ENCODE peak calls at places on chromosomes 1 and 21, in five cellular contexts. A, T, I, Z and R are unnamed samples.

GRCh38 chr21:45856422-45856821 is 125.1 kb upstream of the COL6A1 start:
- DNase-seq in A (no peak), T (no peak), I (no peak), Z (peak), R (no peak)

GRCh38 chr1:224082146-224082545 is 31.8 kb upstream of the FBXO28 start:
- DNase-seq in A (peak), T (no peak), I (no peak), Z (no peak), R (no peak)

GRCh38 chr1:9439074-9439761 is 100.0 kb upstream of the SLC25A33 start:
- DNase-seq in A (no peak), T (no peak), I (no peak), Z (no peak), R (peak)

GRCh38 chr1:239429163-239429562 is 42.8 kb downstream of the CHRM3 start:
- DNase-seq in A (no peak), T (no peak), I (no peak), Z (no peak), R (no peak)

GRCh38 chr1:227893696-227894305 is 53.9 kb downstream of the WNT9A start:
- DNase-seq in A (no peak), T (peak), I (no peak), Z (peak), R (no peak)

GRCh38 chr1:152461544-152461943 is 47.5 kb upstream of the CRNN start:
- DNase-seq in A (peak), T (peak), I (no peak), Z (no peak), R (peak)

GRCh38 chr1:44803062-44803311 is 2.8 kb downstream of the PLK3 start:
- DNase-seq in A (no peak), T (no peak), I (no peak), Z (no peak), R (no peak)

GRCh38 chr1:178238722-178239510 is 145.0 kb downstream of the RASAL2 start:
- DNase-seq in A (no peak), T (peak), I (no peak), Z (no peak), R (peak)

GRCh38 chr1:74733616-74734484 is 898 bp downstream of the TYW3 start:
- DNase-seq in A (peak), T (peak), I (no peak), Z (no peak), R (peak)

GRCh38 chr1:156868341-156868740 is 7.7 kb downstream of the NTRK1 start:
- DNase-seq in A (no peak), T (no peak), I (no peak), Z (no peak), R (no peak)

GRCh38 chr1:67980028-67980427 is 70.4 kb downstream of the DIRAS3 start:
- DNase-seq in A (no peak), T (no peak), I (no peak), Z (no peak), R (peak)

GRCh38 chr1:56525463-56526155 is 53.8 kb downstream of the PLPP3 start:
- DNase-seq in A (no peak), T (no peak), I (no peak), Z (no peak), R (peak)

GRCh38 chr1:1907098-1907736 is 7.8 kb upstream of the CALML6 start:
- DNase-seq in A (no peak), T (no peak), I (no peak), Z (peak), R (peak)

GRCh38 chr1:247373721-247374141 is 42.1 kb upstream of the ZNF496 start:
- DNase-seq in A (peak), T (no peak), I (no peak), Z (peak), R (peak)

GRCh38 chr1:194447635-194448034 is 1261.2 kb upstream of the B3GALT2 start:
- DNase-seq in A (no peak), T (no peak), I (no peak), Z (no peak), R (no peak)

GRCh38 chr1:1626207-1627141 is 5.5 kb upstream of the MMP23B start:
- DNase-seq in A (no peak), T (no peak), I (no peak), Z (peak), R (no peak)

GRCh38 chr1:225917536-225917935 is 6.5 kb downstream of the PYCR2 start:
- DNase-seq in A (no peak), T (no peak), I (no peak), Z (no peak), R (peak)

GRCh38 chr1:15168479-15168878 is 14.9 kb downstream of the TMEM51 start:
- DNase-seq in A (no peak), T (peak), I (no peak), Z (no peak), R (peak)

GRCh38 chr21:30186242-30186641 is 19.6 kb upstream of the CLDN17 start:
- DNase-seq in A (no peak), T (no peak), I (no peak), Z (no peak), R (no peak)

GRCh38 chr21:26881504-26882228 is 36.5 kb upstream of the ADAMTS1 start:
- DNase-seq in A (peak), T (no peak), I (no peak), Z (no peak), R (peak)

GRCh38 chr1:84721152-84721551 is 30.9 kb upstream of the SSX2IP start:
- DNase-seq in A (no peak), T (no peak), I (no peak), Z (no peak), R (peak)

GRCh38 chr1:117120774-117121588 is 568 bp downstream of the TRIM45 start:
- DNase-seq in A (peak), T (no peak), I (no peak), Z (peak), R (peak)

GRCh38 chr1:96931136-96931535 is 209.6 kb downstream of the PTBP2 start:
- DNase-seq in A (no peak), T (no peak), I (no peak), Z (no peak), R (no peak)

GRCh38 chr1:26020390-26020789 is 1.2 kb upstream of the EXTL1 start:
- DNase-seq in A (no peak), T (no peak), I (no peak), Z (no peak), R (peak)

GRCh38 chr1:16396591-16396990 is 29.5 kb downstream of the SZRD1 start:
- DNase-seq in A (no peak), T (no peak), I (no peak), Z (no peak), R (peak)

GRCh38 chr1:7070389-7071029 is 285.3 kb downstream of the CAMTA1 start:
- DNase-seq in A (peak), T (peak), I (peak), Z (peak), R (peak)

GRCh38 chr1:162302246-162302645 is 74.4 kb downstream of the SPATA46 start:
- DNase-seq in A (no peak), T (no peak), I (no peak), Z (no peak), R (no peak)

GRCh38 chr21:39597595-39598185 is 15.1 kb upstream of the B3GALT5 start:
- DNase-seq in A (no peak), T (no peak), I (no peak), Z (no peak), R (no peak)

GRCh38 chr1:160811147-160811546 is 15.2 kb downstream of the LY9 start:
- DNase-seq in A (no peak), T (no peak), I (no peak), Z (no peak), R (no peak)

GRCh38 chr1:111600886-111601386 is 18.7 kb upstream of the RAP1A start:
- DNase-seq in A (no peak), T (no peak), I (no peak), Z (no peak), R (no peak)
- H2AFZ ChIP-seq in A (no peak), T (no peak), I (no peak), Z (no peak), R (no peak)

GRCh38 chr1:89781494-89782126 is 39.2 kb upstream of the LRRC8D start:
- DNase-seq in A (no peak), T (no peak), I (no peak), Z (no peak), R (no peak)
- H2AFZ ChIP-seq in A (peak), T (no peak), I (no peak), Z (no peak), R (no peak)

GRCh38 chr1:231605389-231606100 is 21.0 kb upstream of the DISC1 start:
- DNase-seq in A (no peak), T (no peak), I (no peak), Z (no peak), R (peak)
- H2AFZ ChIP-seq in A (no peak), T (no peak), I (no peak), Z (no peak), R (no peak)

GRCh38 chr1:3390291-3390690 is 64.2 kb upstream of the ARHGEF16 start:
- DNase-seq in A (no peak), T (no peak), I (no peak), Z (no peak), R (no peak)
- H2AFZ ChIP-seq in A (no peak), T (no peak), I (no peak), Z (no peak), R (no peak)

GRCh38 chr1:21659099-21659923 is 9.8 kb downstream of the RAP1GAP start:
- DNase-seq in A (peak), T (peak), I (peak), Z (peak), R (peak)
- H2AFZ ChIP-seq in A (peak), T (no peak), I (no peak), Z (no peak), R (no peak)